ENCODE peak calls at places on chromosomes 1 and 21, in four cellular contexts. J is AG04450, M is aorta, L is GM04504. S is an unnamed sample.

GRCh38 chr1:235113183-235113917 is 15.3 kb downstream of the TOMM20 start:
- DNase-seq in J (no peak), M (no peak), L (no peak), S (no peak)

GRCh38 chr1:904271-904950 is 19.3 kb upstream of the SAMD11 start:
- DNase-seq in J (no peak), M (peak; percentile 95), L (peak; percentile 63), S (peak; percentile 86)

GRCh38 chr1:1120096-1120495 is 4.2 kb upstream of the C1orf159 start:
- DNase-seq in J (no peak), M (peak; percentile 45), L (no peak), S (no peak)

GRCh38 chr1:234870020-234870378 is 258.6 kb downstream of the TOMM20 start:
- DNase-seq in J (no peak), M (no peak), L (no peak), S (no peak)

GRCh38 chr21:32334980-32335471 is 36.4 kb downstream of the MRAP start:
- DNase-seq in J (no peak), M (no peak), L (peak; percentile 65), S (no peak)

GRCh38 chr1:187226396-187226795 is 397.6 kb downstream of the PLA2G4A start:
- DNase-seq in J (no peak), M (no peak), L (peak; percentile 14), S (no peak)

GRCh38 chr1:65688848-65689247 is 103.8 kb upstream of the PDE4B start:
- DNase-seq in J (no peak), M (no peak), L (no peak), S (no peak)

GRCh38 chr21:42594616-42595280 is 58.7 kb upstream of the PDE9A start:
- DNase-seq in J (no peak), M (no peak), L (no peak), S (no peak)

GRCh38 chr21:33684068-33684467 is 41.8 kb downstream of the ITSN1 start:
- DNase-seq in J (no peak), M (no peak), L (no peak), S (no peak)

GRCh38 chr1:197619008-197619640 is 156.2 kb downstream of the DENND1B start:
- DNase-seq in J (no peak), M (no peak), L (peak; percentile 6), S (no peak)

GRCh38 chr1:2314297-2314802 is 77.0 kb downstream of the MORN1 start:
- DNase-seq in J (no peak), M (peak; percentile 90), L (no peak), S (peak; percentile 72)

GRCh38 chr1:53331446-53332187 is 3.7 kb upstream of the LRP8 start:
- DNase-seq in J (no peak), M (peak; percentile 57), L (no peak), S (no peak)

GRCh38 chr1:211198111-211198510 is 61.1 kb upstream of the RCOR3 start:
- DNase-seq in J (no peak), M (no peak), L (no peak), S (no peak)

GRCh38 chr1:37177230-37177864 is 143.0 kb upstream of the GRIK3 start:
- DNase-seq in J (no peak), M (no peak), L (no peak), S (peak; percentile 39)

GRCh38 chr1:168408531-168409242 is 128.0 kb downstream of the TBX19 start:
- DNase-seq in J (no peak), M (no peak), L (no peak), S (no peak)

GRCh38 chr1:59218521-59219236 is 78.2 kb upstream of the FGGY start:
- DNase-seq in J (peak; percentile 30), M (no peak), L (no peak), S (no peak)

GRCh38 chr1:51344602-51345299 is 14.4 kb upstream of the TTC39A start:
- DNase-seq in J (no peak), M (no peak), L (no peak), S (no peak)

GRCh38 chr1:24022611-24023359 is 42.7 kb upstream of the SRSF10 start:
- DNase-seq in J (no peak), M (no peak), L (no peak), S (no peak)

GRCh38 chr1:40641601-40642242 is 23.8 kb downstream of the RIMS3 start:
- DNase-seq in J (no peak), M (peak; percentile 47), L (no peak), S (no peak)

GRCh38 chr1:31798433-31799195 is 17.2 kb downstream of the SPOCD1 start:
- DNase-seq in J (peak; percentile 75), M (no peak), L (peak; percentile 86), S (no peak)

GRCh38 chr1:53957231-53957818 is 11.2 kb downstream of the LRRC42 start:
- DNase-seq in J (no peak), M (no peak), L (no peak), S (no peak)

S was measured in HEK293T.